ENCODE peak calls at places on chromosomes 7 and 10, in eight cellular contexts. One of them, this sample, is unnamed.

GRCh38 chr7:41809487-41810257 is 106.8 kb upstream of the INHBA start:
- DNase-seq in suprapubic skin: no peak
- DNase-seq in heart right ventricle: no peak
- DNase-seq in upper lobe of right lung: no peak
- DNase-seq in HepG2: no peak
- DNase-seq in iPS DF 6.9: no peak
- DNase-seq in OCI-LY7: no peak
- DNase-seq in WERI-Rb-1: no peak
- DNase-seq in this sample: peak

GRCh38 chr7:30074422-30075030 is 46.3 kb downstream of the PLEKHA8 start:
- DNase-seq in suprapubic skin: no peak
- DNase-seq in heart right ventricle: no peak
- DNase-seq in upper lobe of right lung: no peak
- DNase-seq in HepG2: peak
- DNase-seq in iPS DF 6.9: no peak
- DNase-seq in OCI-LY7: peak
- DNase-seq in WERI-Rb-1: no peak
- DNase-seq in this sample: no peak

GRCh38 chr10:129761573-129761972 is 202.5 kb downstream of the EBF3 start:
- DNase-seq in suprapubic skin: peak
- DNase-seq in heart right ventricle: no peak
- DNase-seq in upper lobe of right lung: no peak
- DNase-seq in HepG2: no peak
- DNase-seq in iPS DF 6.9: no peak
- DNase-seq in OCI-LY7: no peak
- DNase-seq in WERI-Rb-1: no peak
- DNase-seq in this sample: no peak

GRCh38 chr10:57018452-57018851 is 657.4 kb upstream of the ZWINT start:
- DNase-seq in suprapubic skin: no peak
- DNase-seq in heart right ventricle: no peak
- DNase-seq in upper lobe of right lung: no peak
- DNase-seq in HepG2: no peak
- DNase-seq in iPS DF 6.9: no peak
- DNase-seq in OCI-LY7: no peak
- DNase-seq in WERI-Rb-1: no peak
- DNase-seq in this sample: no peak

GRCh38 chr10:114577133-114577532 is 80.9 kb downstream of the ABLIM1 start:
- DNase-seq in suprapubic skin: no peak
- DNase-seq in heart right ventricle: no peak
- DNase-seq in upper lobe of right lung: no peak
- DNase-seq in HepG2: no peak
- DNase-seq in iPS DF 6.9: no peak
- DNase-seq in OCI-LY7: no peak
- DNase-seq in WERI-Rb-1: no peak
- DNase-seq in this sample: peak

GRCh38 chr7:110317699-110318265 is 773.1 kb upstream of the LRRN3 start:
- DNase-seq in suprapubic skin: no peak
- DNase-seq in heart right ventricle: no peak
- DNase-seq in upper lobe of right lung: no peak
- DNase-seq in HepG2: peak
- DNase-seq in iPS DF 6.9: no peak
- DNase-seq in OCI-LY7: no peak
- DNase-seq in WERI-Rb-1: no peak
- DNase-seq in this sample: no peak

GRCh38 chr10:2866569-2866968 is 200.8 kb upstream of the PFKP start:
- DNase-seq in suprapubic skin: no peak
- DNase-seq in heart right ventricle: no peak
- DNase-seq in upper lobe of right lung: no peak
- DNase-seq in HepG2: no peak
- DNase-seq in iPS DF 6.9: no peak
- DNase-seq in OCI-LY7: no peak
- DNase-seq in WERI-Rb-1: no peak
- DNase-seq in this sample: no peak

GRCh38 chr7:132654150-132654549 is 77.9 kb upstream of the PLXNA4 start:
- DNase-seq in suprapubic skin: no peak
- DNase-seq in heart right ventricle: no peak
- DNase-seq in upper lobe of right lung: no peak
- DNase-seq in HepG2: no peak
- DNase-seq in iPS DF 6.9: no peak
- DNase-seq in OCI-LY7: peak
- DNase-seq in WERI-Rb-1: no peak
- DNase-seq in this sample: no peak

GRCh38 chr10:997266-998022 is 9.2 kb downstream of the GTPBP4 start:
- DNase-seq in suprapubic skin: no peak
- DNase-seq in heart right ventricle: no peak
- DNase-seq in upper lobe of right lung: no peak
- DNase-seq in HepG2: no peak
- DNase-seq in iPS DF 6.9: no peak
- DNase-seq in OCI-LY7: no peak
- DNase-seq in WERI-Rb-1: no peak
- DNase-seq in this sample: no peak

GRCh38 chr7:46256870-46257528 is 335.9 kb upstream of the IGFBP3 start:
- DNase-seq in suprapubic skin: no peak
- DNase-seq in heart right ventricle: no peak
- DNase-seq in upper lobe of right lung: no peak
- DNase-seq in HepG2: no peak
- DNase-seq in iPS DF 6.9: no peak
- DNase-seq in OCI-LY7: no peak
- DNase-seq in WERI-Rb-1: no peak
- DNase-seq in this sample: no peak

GRCh38 chr7:156818133-156818532 is 74.8 kb downstream of the LMBR1 start:
- DNase-seq in suprapubic skin: no peak
- DNase-seq in heart right ventricle: no peak
- DNase-seq in upper lobe of right lung: no peak
- DNase-seq in HepG2: peak
- DNase-seq in iPS DF 6.9: no peak
- DNase-seq in OCI-LY7: no peak
- DNase-seq in WERI-Rb-1: no peak
- DNase-seq in this sample: no peak

GRCh38 chr7:36440880-36441279 is 51.2 kb downstream of the ANLN start:
- DNase-seq in suprapubic skin: no peak
- DNase-seq in heart right ventricle: no peak
- DNase-seq in upper lobe of right lung: no peak
- DNase-seq in HepG2: peak
- DNase-seq in iPS DF 6.9: no peak
- DNase-seq in OCI-LY7: no peak
- DNase-seq in WERI-Rb-1: no peak
- DNase-seq in this sample: peak

GRCh38 chr10:3068968-3069737 is 1.8 kb downstream of the PFKP start:
- DNase-seq in suprapubic skin: no peak
- DNase-seq in heart right ventricle: peak
- DNase-seq in upper lobe of right lung: no peak
- DNase-seq in HepG2: no peak
- DNase-seq in iPS DF 6.9: no peak
- DNase-seq in OCI-LY7: peak
- DNase-seq in WERI-Rb-1: no peak
- DNase-seq in this sample: no peak

GRCh38 chr7:99947608-99948007 is 18.2 kb upstream of the GJC3 start:
- DNase-seq in suprapubic skin: no peak
- DNase-seq in heart right ventricle: no peak
- DNase-seq in upper lobe of right lung: no peak
- DNase-seq in HepG2: no peak
- DNase-seq in iPS DF 6.9: no peak
- DNase-seq in OCI-LY7: no peak
- DNase-seq in WERI-Rb-1: no peak
- DNase-seq in this sample: no peak

DNA sequence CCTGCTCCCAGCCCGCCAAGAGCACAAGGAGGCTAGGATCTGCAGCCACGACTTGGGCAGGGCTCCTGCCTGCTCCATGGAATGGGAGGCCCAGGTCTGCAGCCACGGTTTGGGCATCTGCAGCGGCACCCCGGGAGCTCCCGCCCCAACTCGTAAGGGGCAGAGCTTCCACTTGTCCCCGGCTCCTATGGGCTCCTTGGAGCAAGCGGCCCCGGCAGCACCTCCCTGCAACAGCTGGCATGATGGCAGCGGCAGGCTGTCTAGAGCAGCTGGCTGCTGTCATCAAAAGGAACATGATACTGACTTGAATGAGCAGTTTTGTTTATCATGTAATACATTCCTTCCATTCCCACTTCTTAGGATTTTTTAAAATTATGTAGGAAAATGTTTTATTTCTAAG is 684.0 kb upstream of the FOXK1 start:
- DNase-seq in suprapubic skin: no peak
- DNase-seq in heart right ventricle: no peak
- DNase-seq in upper lobe of right lung: no peak
- DNase-seq in HepG2: no peak
- DNase-seq in iPS DF 6.9: no peak
- DNase-seq in OCI-LY7: no peak
- DNase-seq in WERI-Rb-1: no peak
- DNase-seq in this sample: no peak
- H3K4me3 ChIP-seq in suprapubic skin: no peak
- H3K4me3 ChIP-seq in heart right ventricle: no peak
- H3K4me3 ChIP-seq in upper lobe of right lung: no peak
- H3K4me3 ChIP-seq in HepG2: no peak
- H3K4me3 ChIP-seq in iPS DF 6.9: no peak
- H3K4me3 ChIP-seq in OCI-LY7: no peak
- H3K4me3 ChIP-seq in WERI-Rb-1: no peak
- H3K4me3 ChIP-seq in this sample: no peak

DNA sequence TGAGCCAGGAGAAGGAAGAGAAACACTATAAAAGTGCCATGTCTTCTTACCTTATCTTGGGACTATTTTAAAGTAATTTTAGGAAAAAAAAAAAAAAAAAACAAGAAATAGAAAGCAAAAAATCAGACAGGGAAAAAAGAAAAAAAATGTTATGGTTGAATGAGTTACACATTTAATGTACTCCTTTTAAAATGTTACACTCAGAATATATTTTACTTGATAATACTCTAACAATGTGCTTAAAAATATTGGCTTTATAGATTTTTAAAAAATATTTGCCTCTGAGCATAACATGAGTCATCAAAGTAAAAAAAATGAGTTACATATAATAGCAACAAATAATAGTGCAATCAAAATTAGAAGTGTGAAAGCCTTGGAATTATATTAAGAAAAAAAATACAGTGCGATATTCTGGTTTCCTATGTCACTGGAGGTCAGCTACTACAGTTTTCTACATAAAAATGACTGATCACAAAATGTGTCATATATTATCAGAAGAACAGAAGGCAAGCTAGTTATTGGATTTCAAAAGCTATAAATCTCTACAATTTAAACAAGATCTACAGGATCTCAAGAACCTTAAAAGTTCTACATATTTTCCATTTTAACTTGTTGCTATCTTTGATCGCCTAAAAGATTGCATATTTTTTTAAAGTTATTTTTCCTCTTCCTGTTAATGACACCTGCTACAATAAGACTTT is 231.1 kb upstream of the CCDC6 start:
- DNase-seq in suprapubic skin: no peak
- DNase-seq in heart right ventricle: no peak
- DNase-seq in upper lobe of right lung: no peak
- DNase-seq in HepG2: no peak
- DNase-seq in iPS DF 6.9: no peak
- DNase-seq in OCI-LY7: no peak
- DNase-seq in WERI-Rb-1: no peak
- DNase-seq in this sample: no peak
- H3K4me3 ChIP-seq in suprapubic skin: no peak
- H3K4me3 ChIP-seq in heart right ventricle: no peak
- H3K4me3 ChIP-seq in upper lobe of right lung: no peak
- H3K4me3 ChIP-seq in HepG2: no peak
- H3K4me3 ChIP-seq in iPS DF 6.9: no peak
- H3K4me3 ChIP-seq in OCI-LY7: no peak
- H3K4me3 ChIP-seq in WERI-Rb-1: no peak
- H3K4me3 ChIP-seq in this sample: no peak

GRCh38 chr10:84293574-84294016 is 34.8 kb upstream of the CCSER2 start:
- DNase-seq in suprapubic skin: no peak
- DNase-seq in heart right ventricle: no peak
- DNase-seq in upper lobe of right lung: no peak
- DNase-seq in HepG2: no peak
- DNase-seq in iPS DF 6.9: no peak
- DNase-seq in OCI-LY7: no peak
- DNase-seq in WERI-Rb-1: peak
- DNase-seq in this sample: no peak

GRCh38 chr10:84294766-84295447 is 33.5 kb upstream of the CCSER2 start:
- DNase-seq in suprapubic skin: no peak
- DNase-seq in heart right ventricle: no peak
- DNase-seq in upper lobe of right lung: no peak
- DNase-seq in HepG2: no peak
- DNase-seq in iPS DF 6.9: no peak
- DNase-seq in OCI-LY7: no peak
- DNase-seq in WERI-Rb-1: no peak
- DNase-seq in this sample: no peak

GRCh38 chr10:84293171-84293570 is 35.2 kb upstream of the CCSER2 start:
- DNase-seq in suprapubic skin: no peak
- DNase-seq in heart right ventricle: no peak
- DNase-seq in upper lobe of right lung: no peak
- DNase-seq in HepG2: no peak
- DNase-seq in iPS DF 6.9: no peak
- DNase-seq in OCI-LY7: no peak
- DNase-seq in WERI-Rb-1: no peak
- DNase-seq in this sample: no peak

GRCh38 chr10:84298077-84298476 is 30.3 kb upstream of the CCSER2 start:
- DNase-seq in suprapubic skin: no peak
- DNase-seq in heart right ventricle: no peak
- DNase-seq in upper lobe of right lung: no peak
- DNase-seq in HepG2: no peak
- DNase-seq in iPS DF 6.9: no peak
- DNase-seq in OCI-LY7: no peak
- DNase-seq in WERI-Rb-1: no peak
- DNase-seq in this sample: no peak

DNA sequence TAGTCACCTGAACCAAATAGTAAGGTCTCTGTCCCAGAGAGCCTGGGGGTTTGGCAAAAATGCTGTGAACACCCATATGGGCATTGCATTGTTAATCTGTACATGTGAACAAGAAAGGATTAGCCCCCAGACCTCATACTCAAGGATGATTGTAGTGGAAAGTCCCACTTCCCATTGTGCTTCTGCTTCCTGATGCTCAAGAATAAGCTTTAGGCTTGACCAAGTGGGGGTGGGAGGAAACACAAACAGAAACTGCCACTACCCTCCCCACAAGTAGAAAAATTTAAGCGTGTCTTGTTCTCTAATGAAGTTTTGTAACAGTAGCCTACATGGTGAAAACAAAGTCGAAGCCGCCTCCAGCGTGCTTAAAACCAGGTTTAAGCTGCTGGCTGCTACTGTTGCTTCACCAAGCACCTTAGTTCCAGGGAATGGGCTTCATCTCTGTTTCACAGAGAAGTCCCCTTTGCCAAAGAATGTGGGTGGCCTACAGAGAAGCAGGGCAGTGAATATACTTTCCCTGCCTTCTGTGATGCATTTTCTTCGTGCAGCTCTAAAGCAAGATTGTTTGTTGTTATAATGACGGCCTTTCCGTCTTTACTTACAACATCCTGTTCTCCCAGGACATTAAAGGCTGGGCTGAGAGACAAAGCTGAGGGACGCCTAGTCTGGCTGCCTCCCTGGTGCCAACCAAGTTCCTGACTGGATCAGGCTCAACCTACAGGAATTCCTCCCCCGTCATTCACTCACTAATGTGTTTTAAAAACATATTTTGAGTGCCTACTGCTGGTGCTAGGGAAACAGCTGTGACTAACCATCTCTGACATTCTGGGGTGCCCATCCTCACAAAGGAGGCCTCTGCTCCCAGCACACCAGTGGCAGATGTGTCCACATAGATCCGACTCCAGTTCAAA is 32.1 kb upstream of the CCSER2 start:
- DNase-seq in suprapubic skin: no peak
- DNase-seq in heart right ventricle: no peak
- DNase-seq in upper lobe of right lung: no peak
- DNase-seq in HepG2: no peak
- DNase-seq in iPS DF 6.9: peak
- DNase-seq in OCI-LY7: no peak
- DNase-seq in WERI-Rb-1: no peak
- DNase-seq in this sample: peak
- H3K4me3 ChIP-seq in suprapubic skin: no peak
- H3K4me3 ChIP-seq in heart right ventricle: no peak
- H3K4me3 ChIP-seq in upper lobe of right lung: no peak
- H3K4me3 ChIP-seq in HepG2: no peak
- H3K4me3 ChIP-seq in iPS DF 6.9: no peak
- H3K4me3 ChIP-seq in OCI-LY7: no peak
- H3K4me3 ChIP-seq in WERI-Rb-1: no peak
- H3K4me3 ChIP-seq in this sample: no peak

GRCh38 chr7:74092964-74093339 is 9.3 kb downstream of the LIMK1 start:
- DNase-seq in suprapubic skin: no peak
- DNase-seq in heart right ventricle: peak
- DNase-seq in upper lobe of right lung: peak
- DNase-seq in HepG2: no peak
- DNase-seq in iPS DF 6.9: no peak
- DNase-seq in OCI-LY7: peak
- DNase-seq in WERI-Rb-1: no peak
- DNase-seq in this sample: no peak
- H3K4me3 ChIP-seq in suprapubic skin: peak
- H3K4me3 ChIP-seq in heart right ventricle: peak
- H3K4me3 ChIP-seq in upper lobe of right lung: peak
- H3K4me3 ChIP-seq in HepG2: no peak
- H3K4me3 ChIP-seq in iPS DF 6.9: no peak
- H3K4me3 ChIP-seq in OCI-LY7: peak
- H3K4me3 ChIP-seq in WERI-Rb-1: no peak
- H3K4me3 ChIP-seq in this sample: no peak

This sample was measured in AG09309.